ENCODE peak calls at places on chromosomes 3 and 15, in five cellular contexts. C is CD4-positive, alpha-beta T cell; B is fibroblast of lung; D is AG04450; V is foreskin keratinocyte. X is an unnamed sample.

GRCh38 chr15:85781099-85781498 is 13.6 kb downstream of the KLHL25 start:
- DNase-seq in C (no peak), B (no peak), D (no peak), V (no peak), X (no peak)

GRCh38 chr15:56732135-56732880 is 1.0 kb downstream of the ZNF280D start:
- DNase-seq in C (no peak), B (peak), D (no peak), V (peak), X (no peak)

GRCh38 chr3:127751782-127752181 is 70.5 kb downstream of the MGLL start:
- DNase-seq in C (no peak), B (no peak), D (no peak), V (no peak), X (no peak)

GRCh38 chr3:122572940-122573412 is 4.5 kb upstream of the PARP15 start:
- DNase-seq in C (no peak), B (peak), D (no peak), V (peak), X (no peak)

GRCh38 chr3:16338124-16338523 is 73.1 kb downstream of the OXNAD1 start:
- DNase-seq in C (no peak), B (no peak), D (no peak), V (no peak), X (no peak)

GRCh38 chr3:52216585-52217408 is 8.6 kb downstream of the TLR9 start:
- DNase-seq in C (peak), B (peak), D (peak), V (peak), X (no peak)

GRCh38 chr3:63975705-63976104 is 47.6 kb downstream of the PSMD6 start:
- DNase-seq in C (no peak), B (peak), D (no peak), V (peak), X (no peak)

GRCh38 chr3:62373714-62374333 is 474 bp upstream of the FEZF2 start:
- DNase-seq in C (no peak), B (no peak), D (no peak), V (no peak), X (no peak)

GRCh38 chr3:34183114-34183513 is 384.7 kb downstream of the PDCD6IP start:
- DNase-seq in C (no peak), B (no peak), D (no peak), V (no peak), X (no peak)

GRCh38 chr3:184387174-184387714 is 7.4 kb downstream of the CHRD start:
- DNase-seq in C (no peak), B (no peak), D (no peak), V (no peak), X (no peak)

GRCh38 chr3:32392530-32393302 is 1.1 kb downstream of the CMTM7 start:
- DNase-seq in C (no peak), B (peak), D (no peak), V (no peak), X (no peak)

GRCh38 chr3:124629492-124629891 is 100.8 kb upstream of the UMPS start:
- DNase-seq in C (no peak), B (no peak), D (no peak), V (no peak), X (no peak)

GRCh38 chr15:84715442-84716035 is 400 bp downstream of the SEC11A start:
- DNase-seq in C (peak), B (peak), D (no peak), V (peak), X (peak)

GRCh38 chr15:42139596-42139995 is 16.8 kb downstream of the PLA2G4F start:
- DNase-seq in C (no peak), B (no peak), D (no peak), V (no peak), X (no peak)

GRCh38 chr3:62662680-62663079 is 212.5 kb downstream of the CADPS start:
- DNase-seq in C (no peak), B (no peak), D (no peak), V (no peak), X (no peak)

GRCh38 chr3:80553211-80553610 is 785.4 kb upstream of the ROBO1 start:
- DNase-seq in C (no peak), B (no peak), D (no peak), V (peak), X (no peak)

GRCh38 chr15:60945196-60945595 is 283.9 kb downstream of the RORA start:
- DNase-seq in C (no peak), B (peak), D (no peak), V (no peak), X (no peak)

GRCh38 chr3:134311265-134311664 is 60.6 kb upstream of the RYK start:
- DNase-seq in C (no peak), B (peak), D (no peak), V (peak), X (no peak)

GRCh38 chr15:90871097-90871715 is 2.8 kb downstream of the FURIN start:
- DNase-seq in C (no peak), B (peak), D (no peak), V (no peak), X (no peak)

GRCh38 chr15:90364251-90364650 is 12.2 kb downstream of the ZNF774 start:
- DNase-seq in C (no peak), B (peak), D (no peak), V (peak), X (no peak)

GRCh38 chr15:74400313-74400850 is 32.9 kb upstream of the CYP11A1 start:
- DNase-seq in C (no peak), B (no peak), D (no peak), V (no peak), X (no peak)

GRCh38 chr3:31407665-31408064 is 125.1 kb upstream of the STT3B start:
- DNase-seq in C (no peak), B (peak), D (no peak), V (no peak), X (no peak)

GRCh38 chr15:62104846-62105245 is 38.1 kb downstream of the C2CD4A start:
- DNase-seq in C (no peak), B (no peak), D (no peak), V (no peak), X (no peak)

GRCh38 chr3:51974963-51975856 is at the start of gene ABHD14A:
- DNase-seq in C (peak), B (peak), D (no peak), V (peak), X (peak)

GRCh38 chr3:126345231-126345630 is 12.0 kb downstream of the KLF15 start:
- DNase-seq in C (no peak), B (no peak), D (no peak), V (no peak), X (no peak)

GRCh38 chr15:99507016-99507731 is 58.6 kb upstream of the MEF2A start:
- DNase-seq in C (no peak), B (peak), D (peak), V (no peak), X (no peak)

GRCh38 chr15:62740141-62741004 is 302.2 kb upstream of the TPM1 start:
- DNase-seq in C (no peak), B (peak), D (no peak), V (no peak), X (no peak)

GRCh38 chr3:127679534-127680145 is 6.9 kb downstream of the ABTB1 start:
- DNase-seq in C (no peak), B (no peak), D (no peak), V (no peak), X (peak)

GRCh38 chr3:8851703-8852102 is 82.3 kb upstream of the OXTR start:
- DNase-seq in C (no peak), B (peak), D (peak), V (peak), X (no peak)

GRCh38 chr3:177683619-177684018 is 486.3 kb upstream of the TBL1XR1 start:
- DNase-seq in C (no peak), B (no peak), D (no peak), V (no peak), X (no peak)

GRCh38 chr3:8709801-8710524 is 23.6 kb upstream of the CAV3 start:
- DNase-seq in C (no peak), B (no peak), D (no peak), V (no peak), X (no peak)

GRCh38 chr3:67376416-67376815 is 278.0 kb downstream of the SUCLG2 start:
- DNase-seq in C (no peak), B (no peak), D (no peak), V (no peak), X (no peak)

GRCh38 chr15:96340611-96341464 is 10.3 kb downstream of the NR2F2 start:
- DNase-seq in C (no peak), B (peak), D (no peak), V (peak), X (peak)

GRCh38 chr15:70480196-70480856 is 283.0 kb downstream of the UACA start:
- DNase-seq in C (peak), B (no peak), D (no peak), V (no peak), X (no peak)

GRCh38 chr15:77702211-77702957 is 69.7 kb upstream of the LINGO1 start:
- DNase-seq in C (no peak), B (peak), D (no peak), V (peak), X (peak)

GRCh38 chr3:174419216-174419615 is 439.9 kb upstream of the NAALADL2 start:
- DNase-seq in C (no peak), B (no peak), D (no peak), V (no peak), X (no peak)

GRCh38 chr3:36457667-36458066 is 77.4 kb downstream of the STAC start:
- DNase-seq in C (no peak), B (no peak), D (no peak), V (no peak), X (no peak)

GRCh38 chr3:69079269-69080159 is 651 bp downstream of the UBA3 start:
- DNase-seq in C (no peak), B (no peak), D (no peak), V (no peak), X (peak)

GRCh38 chr15:69794643-69795461 is 302.9 kb downstream of the TLE3 start:
- DNase-seq in C (no peak), B (peak), D (no peak), V (peak), X (no peak)

GRCh38 chr3:106365061-106365691 is 496.4 kb upstream of the CBLB start:
- DNase-seq in C (no peak), B (no peak), D (no peak), V (no peak), X (no peak)
- TF ChIP-seq CTCF in C (no peak), B (no peak), D (no peak), V (no peak), X (no peak)

DNA sequence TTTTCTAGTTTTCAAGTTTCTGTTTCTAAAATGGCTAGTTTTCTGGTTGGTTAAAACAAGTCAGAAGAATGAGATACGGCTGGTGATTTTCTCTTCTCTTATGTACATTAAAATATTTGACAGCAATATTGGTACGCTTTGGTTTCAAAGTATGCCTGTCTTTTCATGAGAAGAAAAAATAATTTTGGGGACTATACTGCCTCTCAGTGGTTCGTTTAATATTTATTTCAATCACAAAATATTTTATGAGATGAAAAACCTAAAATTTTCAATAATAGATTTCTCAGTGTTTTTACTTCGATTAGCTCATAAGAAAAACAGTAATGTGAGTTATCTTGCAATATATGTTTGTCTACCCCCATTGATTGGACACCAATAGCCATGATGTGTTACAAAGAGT is 72.8 kb upstream of the AADACL2 start:
- DNase-seq in C (no peak), B (peak), D (no peak), V (no peak), X (no peak)
- TF ChIP-seq CTCF in C (no peak), B (no peak), D (peak), V (peak), X (peak)

GRCh38 chr3:106542101-106542769 is 673.4 kb upstream of the CBLB start:
- DNase-seq in C (no peak), B (no peak), D (peak), V (no peak), X (no peak)

DNA sequence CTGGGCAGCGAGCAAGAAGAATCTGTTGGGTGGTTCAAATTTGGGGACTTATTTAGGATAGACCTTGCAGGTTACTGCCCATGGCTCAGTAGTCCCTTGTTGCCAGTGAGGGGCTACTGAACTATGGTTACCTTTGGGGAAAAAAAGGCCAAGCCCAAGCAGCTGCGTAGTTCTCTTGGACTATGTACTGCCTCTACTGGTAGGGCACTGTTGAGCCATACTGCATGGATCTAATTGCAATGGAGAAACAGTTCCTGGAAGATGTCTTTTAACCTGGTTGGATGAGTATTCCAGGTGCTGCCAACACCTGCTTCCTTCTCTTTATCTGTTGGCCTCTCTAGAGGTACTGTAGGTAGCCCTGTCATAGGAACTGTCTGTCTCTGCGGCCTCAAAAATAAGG is 671.9 kb upstream of the CBLB start:
- DNase-seq in C (no peak), B (no peak), D (no peak), V (no peak), X (no peak)
- TF ChIP-seq CTCF in C (no peak), B (no peak), D (no peak), V (no peak), X (no peak)

DNA sequence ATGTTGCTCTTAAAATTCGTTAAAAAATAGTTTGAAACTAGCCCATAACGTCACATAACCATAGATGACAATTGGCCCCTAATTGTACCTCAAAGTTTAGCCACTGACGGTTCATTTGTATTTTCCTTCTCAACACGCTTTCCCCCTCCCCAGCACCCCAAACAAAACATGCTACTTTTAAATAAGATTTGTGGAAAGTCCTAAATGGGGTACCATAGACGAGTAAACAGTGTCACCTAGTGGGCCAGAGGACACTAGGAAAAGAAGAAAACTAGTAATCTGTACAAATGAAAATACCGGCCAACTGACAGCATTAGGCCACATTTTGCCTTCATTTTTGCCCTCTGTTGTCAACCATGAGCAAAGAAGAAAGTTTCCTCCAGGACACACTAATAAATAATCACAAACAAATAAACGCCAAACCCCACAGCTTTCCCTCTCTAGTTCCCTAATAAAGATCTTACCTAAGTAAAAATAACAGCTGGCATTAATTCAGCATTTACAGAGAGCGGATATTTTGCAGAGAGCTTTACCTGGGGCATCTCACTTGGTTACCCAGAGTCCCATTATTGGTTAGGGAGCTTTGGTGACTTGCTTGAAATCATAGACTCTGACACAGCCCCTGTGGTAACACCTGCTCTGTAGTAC is 175.1 kb upstream of the ATP11B start:
- DNase-seq in C (no peak), B (peak), D (no peak), V (peak), X (no peak)
- TF ChIP-seq CTCF in C (no peak), B (no peak), D (no peak), V (peak), X (no peak)

GRCh38 chr3:186942168-186942567 is 11.8 kb downstream of the ST6GAL1 start:
- DNase-seq in C (no peak), B (no peak), D (no peak), V (no peak), X (no peak)
- TF ChIP-seq CTCF in C (no peak), B (no peak), D (no peak), V (no peak), X (no peak)

DNA sequence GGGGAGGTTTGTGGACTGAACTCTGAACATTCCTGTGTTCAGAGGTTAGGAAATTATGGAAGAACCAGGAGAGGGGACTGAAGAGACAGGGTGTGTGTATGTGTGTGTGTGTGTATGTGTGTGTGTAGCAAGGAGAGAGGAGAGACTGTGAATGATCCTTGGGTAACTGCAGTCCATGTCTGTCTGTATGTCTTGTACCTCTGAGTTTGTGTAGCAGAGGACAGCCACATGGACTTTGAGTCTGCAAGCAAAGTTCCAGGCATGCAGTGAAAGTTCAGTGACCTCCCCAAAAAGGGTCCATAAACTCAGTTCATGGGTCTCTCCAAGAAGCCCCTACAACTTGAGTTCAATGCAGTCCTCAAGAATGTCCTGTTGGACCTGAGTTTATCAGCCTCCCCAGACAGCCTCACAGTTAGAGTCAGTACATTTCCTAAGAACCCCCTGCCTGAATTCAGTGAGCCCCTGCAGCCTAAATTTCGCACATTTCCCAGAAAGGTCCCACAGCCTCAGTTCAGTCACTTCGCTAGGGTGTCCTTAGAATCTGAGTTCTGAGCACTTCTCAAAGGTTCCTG is 28.3 kb upstream of the HERC1 start:
- DNase-seq in C (no peak), B (no peak), D (no peak), V (no peak), X (no peak)
- TF ChIP-seq CTCF in C (no peak), B (no peak), D (no peak), V (no peak), X (no peak)

GRCh38 chr15:25268166-25268565 is 170.7 kb downstream of the UBE3A start:
- DNase-seq in C (no peak), B (no peak), D (no peak), V (no peak), X (no peak)
- TF ChIP-seq CTCF in C (no peak), B (no peak), D (no peak), V (no peak), X (no peak)

GRCh38 chr3:142680710-142681109 is 43.1 kb upstream of the TRPC1 start:
- DNase-seq in C (no peak), B (no peak), D (no peak), V (peak), X (no peak)
- TF ChIP-seq CTCF in C (no peak), B (no peak), D (no peak), V (peak), X (no peak)

GRCh38 chr3:76025561-76025960 is 240.2 kb upstream of the ZNF717 start:
- DNase-seq in C (no peak), B (no peak), D (no peak), V (no peak), X (no peak)

GRCh38 chr3:76026379-76026778 is 241.0 kb upstream of the ZNF717 start:
- DNase-seq in C (no peak), B (peak), D (no peak), V (no peak), X (no peak)

GRCh38 chr3:76028816-76029215 is 243.5 kb upstream of the ZNF717 start:
- DNase-seq in C (no peak), B (peak), D (no peak), V (no peak), X (no peak)

GRCh38 chr3:76021376-76021775 is 236.0 kb upstream of the ZNF717 start:
- DNase-seq in C (no peak), B (peak), D (no peak), V (no peak), X (no peak)

GRCh38 chr3:76024640-76025039 is 239.3 kb upstream of the ZNF717 start:
- DNase-seq in C (no peak), B (peak), D (no peak), V (peak), X (no peak)
- TF ChIP-seq CTCF in C (no peak), B (peak), D (peak), V (peak), X (peak)

GRCh38 chr3:26712211-26713026 is 89.8 kb downstream of the LRRC3B start:
- DNase-seq in C (no peak), B (peak), D (no peak), V (peak), X (no peak)
- TF ChIP-seq CTCF in C (no peak), B (no peak), D (no peak), V (peak), X (peak)

X was measured in mesothelial cell of epicardium.